ENCODE peak calls at places on chromosomes 2 and 18, in six cellular contexts. W is Kasumi-1; L is NCI-H1417; C is stimulated activated CD8-positive, alpha-beta memory T cell treated with anti-CD3 and anti-CD28 coated beads, Interleukin-7, amount 100 ng/mL, for 48 hours; T is GF-D8; S is AG04449. X is an unnamed sample.

GRCh38 chr18:56128153-56128791 is 510.1 kb downstream of the TXNL1 start:
- DNase-seq in W (no peak), L (no peak), C (no peak), T (no peak), S (no peak), X (no peak)

GRCh38 chr2:11732587-11732986 is 13.8 kb upstream of the LPIN1 start:
- DNase-seq in W (no peak), L (no peak), C (no peak), T (no peak), S (no peak), X (no peak)

GRCh38 chr2:113183264-113183663 is 9.5 kb downstream of the PSD4 start:
- DNase-seq in W (no peak), L (no peak), C (no peak), T (no peak), S (no peak), X (no peak)

GRCh38 chr2:58163913-58164312 is 77.2 kb downstream of the FANCL start:
- DNase-seq in W (no peak), L (no peak), C (no peak), T (no peak), S (no peak), X (no peak)

GRCh38 chr18:21740724-21741510 is at the start of gene MIB1:
- DNase-seq in W (no peak), L (peak; percentile 99), C (no peak), T (peak; percentile 59), S (no peak), X (peak; percentile 61)

GRCh38 chr18:46400449-46400848 is 256.6 kb downstream of the LOXHD1 start:
- DNase-seq in W (no peak), L (no peak), C (no peak), T (no peak), S (no peak), X (no peak)

GRCh38 chr18:61949946-61950345 is 57.1 kb upstream of the RNF152 start:
- DNase-seq in W (no peak), L (no peak), C (no peak), T (no peak), S (peak; percentile 60), X (no peak)

GRCh38 chr2:69380072-69380917 is 6.7 kb downstream of the GFPT1 start:
- DNase-seq in W (no peak), L (no peak), C (no peak), T (no peak), S (no peak), X (no peak)

GRCh38 chr2:67776276-67776675 is 286.5 kb downstream of the C1D start:
- DNase-seq in W (no peak), L (no peak), C (no peak), T (no peak), S (no peak), X (no peak)

GRCh38 chr2:141075753-141076152 is 1055.1 kb downstream of the LRP1B start:
- DNase-seq in W (no peak), L (no peak), C (no peak), T (no peak), S (no peak), X (no peak)

GRCh38 chr2:134845719-134846118 is 7.3 kb downstream of the ACMSD start:
- DNase-seq in W (no peak), L (no peak), C (no peak), T (no peak), S (peak; percentile 24), X (no peak)

GRCh38 chr18:74196220-74197119 is 48.1 kb downstream of the TIMM21 start:
- DNase-seq in W (peak; percentile 84), L (peak; percentile 88), C (no peak), T (peak; percentile 51), S (no peak), X (peak; percentile 70)

GRCh38 chr2:89850881-89851582 is 1159.6 kb downstream of the RPIA start:
- DNase-seq in W (no peak), L (no peak), C (no peak), T (no peak), S (no peak), X (no peak)

GRCh38 chr2:12005886-12006681 is 259.7 kb downstream of the LPIN1 start:
- DNase-seq in W (peak; percentile 81), L (peak; percentile 8), C (peak; percentile 42), T (no peak), S (no peak), X (peak; percentile 67)

GRCh38 chr2:118062048-118062447 is 26.2 kb upstream of the INSIG2 start:
- DNase-seq in W (no peak), L (no peak), C (no peak), T (no peak), S (no peak), X (no peak)

GRCh38 chr2:30666307-30666874 is 140.9 kb downstream of the CAPN13 start:
- DNase-seq in W (peak; percentile 41), L (no peak), C (no peak), T (no peak), S (peak; percentile 93), X (no peak)

GRCh38 chr2:128695646-128696240 is 377.1 kb upstream of the HS6ST1 start:
- DNase-seq in W (no peak), L (no peak), C (no peak), T (no peak), S (no peak), X (no peak)

GRCh38 chr2:55163258-55163657 is 68.8 kb downstream of the CLHC1 start:
- DNase-seq in W (no peak), L (no peak), C (no peak), T (no peak), S (peak; percentile 82), X (no peak)

GRCh38 chr2:73614997-73615396 is 27.2 kb downstream of the NAT8 start:
- DNase-seq in W (no peak), L (no peak), C (no peak), T (no peak), S (no peak), X (no peak)

GRCh38 chr2:70305531-70305930 is 3.7 kb upstream of the FAM136A start:
- DNase-seq in W (no peak), L (no peak), C (no peak), T (no peak), S (no peak), X (no peak)

GRCh38 chr18:28963481-28963880 is 786.6 kb upstream of the CDH2 start:
- DNase-seq in W (no peak), L (no peak), C (no peak), T (no peak), S (peak; percentile 14), X (no peak)

GRCh38 chr18:59446012-59446411 is 86.9 kb upstream of the LMAN1 start:
- DNase-seq in W (peak; percentile 49), L (no peak), C (no peak), T (no peak), S (no peak), X (no peak)

GRCh38 chr2:11667194-11667593 is 2.8 kb downstream of the NTSR2 start:
- DNase-seq in W (no peak), L (no peak), C (no peak), T (no peak), S (no peak), X (no peak)

GRCh38 chr2:24083567-24084385 is 858 bp downstream of the TP53I3 start:
- DNase-seq in W (peak; percentile 98), L (peak; percentile 91), C (no peak), T (no peak), S (no peak), X (peak; percentile 84)

GRCh38 chr18:8548186-8548585 is 61.1 kb upstream of the RAB12 start:
- DNase-seq in W (no peak), L (no peak), C (no peak), T (no peak), S (peak; percentile 1), X (no peak)

X was measured in AML-193.